ENCODE peak calls at places on chromosomes 5 and 9, in seven cellular contexts. One of them, this sample, is unnamed.

GRCh38 chr9:37239921-37240320 is 119.5 kb downstream of the ZCCHC7 start:
- DNase-seq in NCI-H2081: no peak
- DNase-seq in activated naive CD4-positive, alpha-beta T cell treated with anti-CD3 and anti-CD28 coated beads, Interleukin-2, amount 10 ng/mL, durations not matched to agents 7 days and 5 days: no peak
- DNase-seq in C1 segment of cervical spinal cord: no peak
- DNase-seq in SK-N-SH: no peak
- DNase-seq in CD8-positive, alpha-beta memory T cell: no peak
- DNase-seq in stomach: no peak
- DNase-seq in this sample: no peak

GRCh38 chr5:59661306-59661705 is 232.2 kb downstream of the PDE4D start:
- DNase-seq in CD8-positive, alpha-beta memory T cell: no peak
- DNase-seq in SK-N-SH: no peak
- DNase-seq in C1 segment of cervical spinal cord: no peak
- DNase-seq in activated naive CD4-positive, alpha-beta T cell treated with anti-CD3 and anti-CD28 coated beads, Interleukin-2, amount 10 ng/mL, durations not matched to agents 7 days and 5 days: no peak
- DNase-seq in NCI-H2081: peak
- DNase-seq in stomach: no peak
- DNase-seq in this sample: no peak

GRCh38 chr9:35406183-35406959 is 83.5 kb upstream of the RUSC2 start:
- DNase-seq in activated naive CD4-positive, alpha-beta T cell treated with anti-CD3 and anti-CD28 coated beads, Interleukin-2, amount 10 ng/mL, durations not matched to agents 7 days and 5 days: peak
- DNase-seq in C1 segment of cervical spinal cord: no peak
- DNase-seq in CD8-positive, alpha-beta memory T cell: peak
- DNase-seq in stomach: peak
- DNase-seq in SK-N-SH: no peak
- DNase-seq in NCI-H2081: no peak
- DNase-seq in this sample: no peak

GRCh38 chr5:99453181-99453580 is 524.4 kb upstream of the CHD1 start:
- DNase-seq in SK-N-SH: no peak
- DNase-seq in NCI-H2081: no peak
- DNase-seq in CD8-positive, alpha-beta memory T cell: no peak
- DNase-seq in activated naive CD4-positive, alpha-beta T cell treated with anti-CD3 and anti-CD28 coated beads, Interleukin-2, amount 10 ng/mL, durations not matched to agents 7 days and 5 days: no peak
- DNase-seq in stomach: no peak
- DNase-seq in C1 segment of cervical spinal cord: no peak
- DNase-seq in this sample: no peak

GRCh38 chr5:32581010-32581785 is 4.2 kb upstream of the SUB1 start:
- DNase-seq in activated naive CD4-positive, alpha-beta T cell treated with anti-CD3 and anti-CD28 coated beads, Interleukin-2, amount 10 ng/mL, durations not matched to agents 7 days and 5 days: no peak
- DNase-seq in NCI-H2081: no peak
- DNase-seq in CD8-positive, alpha-beta memory T cell: no peak
- DNase-seq in C1 segment of cervical spinal cord: no peak
- DNase-seq in SK-N-SH: no peak
- DNase-seq in stomach: no peak
- DNase-seq in this sample: no peak

GRCh38 chr5:67354051-67354450 is 157.5 kb upstream of the CD180 start:
- DNase-seq in stomach: no peak
- DNase-seq in SK-N-SH: no peak
- DNase-seq in activated naive CD4-positive, alpha-beta T cell treated with anti-CD3 and anti-CD28 coated beads, Interleukin-2, amount 10 ng/mL, durations not matched to agents 7 days and 5 days: no peak
- DNase-seq in NCI-H2081: no peak
- DNase-seq in C1 segment of cervical spinal cord: no peak
- DNase-seq in CD8-positive, alpha-beta memory T cell: no peak
- DNase-seq in this sample: no peak

GRCh38 chr5:128632264-128632663 is 94.2 kb upstream of the FBN2 start:
- DNase-seq in C1 segment of cervical spinal cord: no peak
- DNase-seq in NCI-H2081: no peak
- DNase-seq in activated naive CD4-positive, alpha-beta T cell treated with anti-CD3 and anti-CD28 coated beads, Interleukin-2, amount 10 ng/mL, durations not matched to agents 7 days and 5 days: no peak
- DNase-seq in SK-N-SH: no peak
- DNase-seq in CD8-positive, alpha-beta memory T cell: no peak
- DNase-seq in stomach: no peak
- DNase-seq in this sample: no peak

GRCh38 chr9:134886413-134886913 is 5.9 kb downstream of the FCN2 start:
- DNase-seq in activated naive CD4-positive, alpha-beta T cell treated with anti-CD3 and anti-CD28 coated beads, Interleukin-2, amount 10 ng/mL, durations not matched to agents 7 days and 5 days: no peak
- DNase-seq in SK-N-SH: no peak
- DNase-seq in CD8-positive, alpha-beta memory T cell: no peak
- DNase-seq in stomach: no peak
- DNase-seq in C1 segment of cervical spinal cord: no peak
- DNase-seq in NCI-H2081: no peak
- DNase-seq in this sample: no peak

GRCh38 chr5:141476132-141476909 is 555 bp downstream of the PCDHGC3 start:
- DNase-seq in C1 segment of cervical spinal cord: no peak
- DNase-seq in SK-N-SH: peak
- DNase-seq in CD8-positive, alpha-beta memory T cell: no peak
- DNase-seq in activated naive CD4-positive, alpha-beta T cell treated with anti-CD3 and anti-CD28 coated beads, Interleukin-2, amount 10 ng/mL, durations not matched to agents 7 days and 5 days: peak
- DNase-seq in stomach: peak
- DNase-seq in NCI-H2081: peak
- DNase-seq in this sample: no peak

GRCh38 chr9:20972684-20973083 is 58.8 kb downstream of the HACD4 start:
- DNase-seq in SK-N-SH: no peak
- DNase-seq in activated naive CD4-positive, alpha-beta T cell treated with anti-CD3 and anti-CD28 coated beads, Interleukin-2, amount 10 ng/mL, durations not matched to agents 7 days and 5 days: no peak
- DNase-seq in CD8-positive, alpha-beta memory T cell: no peak
- DNase-seq in C1 segment of cervical spinal cord: no peak
- DNase-seq in stomach: no peak
- DNase-seq in NCI-H2081: no peak
- DNase-seq in this sample: no peak

GRCh38 chr5:150158170-150158949 is 2.7 kb upstream of the PDGFRB start:
- DNase-seq in SK-N-SH: peak
- DNase-seq in stomach: no peak
- DNase-seq in CD8-positive, alpha-beta memory T cell: no peak
- DNase-seq in NCI-H2081: no peak
- DNase-seq in C1 segment of cervical spinal cord: no peak
- DNase-seq in activated naive CD4-positive, alpha-beta T cell treated with anti-CD3 and anti-CD28 coated beads, Interleukin-2, amount 10 ng/mL, durations not matched to agents 7 days and 5 days: no peak
- DNase-seq in this sample: no peak

GRCh38 chr9:88425538-88425950 is 37.3 kb downstream of the SPIN1 start:
- DNase-seq in stomach: no peak
- DNase-seq in NCI-H2081: no peak
- DNase-seq in activated naive CD4-positive, alpha-beta T cell treated with anti-CD3 and anti-CD28 coated beads, Interleukin-2, amount 10 ng/mL, durations not matched to agents 7 days and 5 days: no peak
- DNase-seq in SK-N-SH: no peak
- DNase-seq in CD8-positive, alpha-beta memory T cell: no peak
- DNase-seq in C1 segment of cervical spinal cord: no peak
- DNase-seq in this sample: no peak

GRCh38 chr9:72996684-72997314 is 43.9 kb upstream of the ALDH1A1 start:
- DNase-seq in stomach: no peak
- DNase-seq in activated naive CD4-positive, alpha-beta T cell treated with anti-CD3 and anti-CD28 coated beads, Interleukin-2, amount 10 ng/mL, durations not matched to agents 7 days and 5 days: no peak
- DNase-seq in CD8-positive, alpha-beta memory T cell: no peak
- DNase-seq in NCI-H2081: no peak
- DNase-seq in C1 segment of cervical spinal cord: no peak
- DNase-seq in SK-N-SH: no peak
- DNase-seq in this sample: no peak

GRCh38 chr9:98045234-98046160 is 11.0 kb upstream of the NANS start:
- DNase-seq in stomach: no peak
- DNase-seq in SK-N-SH: no peak
- DNase-seq in CD8-positive, alpha-beta memory T cell: peak
- DNase-seq in NCI-H2081: peak
- DNase-seq in activated naive CD4-positive, alpha-beta T cell treated with anti-CD3 and anti-CD28 coated beads, Interleukin-2, amount 10 ng/mL, durations not matched to agents 7 days and 5 days: peak
- DNase-seq in C1 segment of cervical spinal cord: no peak
- DNase-seq in this sample: peak

GRCh38 chr5:40171971-40172370 is 507.7 kb upstream of the PTGER4 start:
- DNase-seq in stomach: no peak
- DNase-seq in CD8-positive, alpha-beta memory T cell: no peak
- DNase-seq in NCI-H2081: no peak
- DNase-seq in SK-N-SH: no peak
- DNase-seq in C1 segment of cervical spinal cord: no peak
- DNase-seq in activated naive CD4-positive, alpha-beta T cell treated with anti-CD3 and anti-CD28 coated beads, Interleukin-2, amount 10 ng/mL, durations not matched to agents 7 days and 5 days: no peak
- DNase-seq in this sample: no peak

This sample was measured in T-helper 9 cell.